ENCODE peak calls at places on chromosomes 1 and 21, in five cellular contexts. C is cardiac muscle cell, D is thyroid gland, Q is mammary epithelial cell, B is body of pancreas. K is an unnamed sample.

GRCh38 chr1:219402925-219403324 is 210.0 kb downstream of the ZC3H11B start:
- DNase-seq in C (no peak), Q (peak), B (no peak), D (no peak), K (no peak)

GRCh38 chr1:112396668-112397025 is 633 bp downstream of the CTTNBP2NL start:
- DNase-seq in D (no peak), C (peak), Q (no peak), B (no peak), K (no peak)

GRCh38 chr1:37761416-37762095 is 3.4 kb downstream of the EPHA10 start:
- DNase-seq in Q (no peak), C (no peak), D (no peak), B (no peak), K (no peak)

GRCh38 chr21:44749116-44749758 is 37.9 kb upstream of the TSPEAR start:
- DNase-seq in B (no peak), Q (no peak), C (no peak), D (no peak), K (no peak)

GRCh38 chr1:36239941-36240637 is 15.8 kb downstream of the THRAP3 start:
- DNase-seq in D (no peak), Q (no peak), B (peak), C (peak), K (no peak)

GRCh38 chr21:43317959-43318358 is 109.0 kb downstream of the SIK1 start:
- DNase-seq in D (no peak), Q (no peak), B (no peak), C (no peak), K (no peak)

GRCh38 chr1:157496121-157496526 is 56.2 kb downstream of the FCRL5 start:
- DNase-seq in Q (peak), D (peak), C (peak), B (peak), K (peak)

GRCh38 chr1:64469614-64469976 is 334 bp upstream of the CACHD1 start:
- DNase-seq in D (no peak), C (no peak), Q (peak), B (no peak), K (no peak)

GRCh38 chr1:47513393-47513792 is 75.5 kb downstream of the FOXD2 start:
- DNase-seq in C (no peak), D (no peak), Q (no peak), B (no peak), K (no peak)

GRCh38 chr1:93865253-93865652 is 13.8 kb downstream of the DNTTIP2 start:
- DNase-seq in C (no peak), B (no peak), Q (no peak), D (no peak), K (no peak)

GRCh38 chr1:47835409-47835808 is 161.8 kb downstream of the TRABD2B start:
- DNase-seq in D (no peak), B (no peak), C (no peak), Q (no peak), K (no peak)

GRCh38 chr1:94434339-94435092 is 16.3 kb downstream of the ABCD3 start:
- DNase-seq in C (no peak), B (no peak), Q (no peak), D (no peak), K (no peak)

GRCh38 chr1:116391207-116391606 is 18.2 kb downstream of the ATP1A1 start:
- DNase-seq in Q (no peak), B (no peak), D (no peak), C (no peak), K (no peak)

GRCh38 chr1:96536576-96536975 is 185.0 kb upstream of the PTBP2 start:
- DNase-seq in B (no peak), Q (no peak), D (no peak), C (no peak), K (no peak)

GRCh38 chr1:154579382-154579781 is 11.8 kb downstream of the CHRNB2 start:
- DNase-seq in D (no peak), B (no peak), C (no peak), Q (no peak), K (no peak)

GRCh38 chr1:218717611-218718010 is 372.5 kb downstream of the TGFB2 start:
- DNase-seq in C (no peak), B (no peak), D (no peak), Q (no peak), K (no peak)

GRCh38 chr1:241271427-241271826 is 85.6 kb downstream of the RGS7 start:
- DNase-seq in D (no peak), B (no peak), C (no peak), Q (no peak), K (no peak)

GRCh38 chr1:6651889-6652288 is 27.2 kb downstream of the THAP3 start:
- DNase-seq in D (no peak), C (no peak), Q (no peak), B (no peak), K (no peak)

GRCh38 chr1:234962340-234962989 is 166.2 kb downstream of the TOMM20 start:
- DNase-seq in Q (peak), C (no peak), D (peak), B (peak), K (no peak)

GRCh38 chr1:235919797-235920475 is 53.2 kb upstream of the LYST start:
- DNase-seq in C (no peak), B (no peak), Q (peak), D (peak), K (peak)

GRCh38 chr1:112466078-112466660 is 42.6 kb upstream of the WNT2B start:
- DNase-seq in Q (peak), D (peak), B (peak), C (peak), K (peak)

GRCh38 chr1:171141336-171142051 is 43.6 kb upstream of the FMO2 start:
- DNase-seq in B (peak), C (no peak), D (no peak), Q (no peak), K (no peak)

GRCh38 chr1:41767534-41767933 is 151.2 kb downstream of the HIVEP3 start:
- DNase-seq in B (no peak), D (no peak), C (peak), Q (peak), K (peak)

GRCh38 chr1:1085171-1085841 is 11.2 kb upstream of the RNF223 start:
- DNase-seq in D (no peak), B (no peak), C (no peak), Q (no peak), K (no peak)

GRCh38 chr21:37861561-37861960 is 54.7 kb downstream of the KCNJ6 start:
- DNase-seq in C (no peak), Q (no peak), D (no peak), B (no peak), K (no peak)

GRCh38 chr1:232950919-232951579 is 638 bp downstream of the NTPCR start:
- DNase-seq in B (no peak), Q (peak), C (peak), D (peak), K (peak)

GRCh38 chr1:95042286-95042685 is 30.5 kb downstream of the ALG14 start:
- DNase-seq in Q (no peak), C (no peak), D (no peak), B (no peak), K (no peak)

GRCh38 chr1:208202333-208202987 is 41.7 kb downstream of the PLXNA2 start:
- DNase-seq in C (no peak), Q (no peak), D (no peak), B (no peak), K (no peak)

GRCh38 chr1:18922319-18922726 is 20.0 kb upstream of the ALDH4A1 start:
- DNase-seq in D (peak), C (peak), Q (peak), B (peak), K (no peak)

GRCh38 chr1:205444300-205444930 is 11.4 kb downstream of the BLACAT1 start:
- DNase-seq in C (no peak), B (no peak), D (no peak), Q (no peak), K (no peak)

GRCh38 chr1:193070942-193071341 is 11.5 kb downstream of the RO60 start:
- DNase-seq in B (no peak), C (no peak), D (no peak), Q (no peak), K (no peak)

GRCh38 chr1:63866085-63866484 is 92.3 kb downstream of the ROR1 start:
- DNase-seq in Q (no peak), B (no peak), D (no peak), C (no peak), K (no peak)

GRCh38 chr1:205199931-205200299 is 11.6 kb downstream of the DSTYK start:
- DNase-seq in D (no peak), B (no peak), C (no peak), Q (no peak), K (no peak)

GRCh38 chr1:171999756-172000155 is 158.5 kb downstream of the DNM3 start:
- DNase-seq in B (no peak), C (no peak), Q (peak), D (no peak), K (no peak)

GRCh38 chr1:91502138-91502881 is 1.7 kb downstream of the CDC7 start:
- DNase-seq in Q (no peak), D (no peak), B (no peak), C (no peak), K (no peak)

GRCh38 chr1:91500756-91501526 is at the start of gene CDC7:
- DNase-seq in B (peak), C (peak), Q (peak), D (peak), K (peak)

GRCh38 chr1:91502882-91503184 is 2.2 kb downstream of the CDC7 start:
- DNase-seq in B (no peak), Q (no peak), D (no peak), C (no peak), K (no peak)

GRCh38 chr1:91499904-91500755 is 521 bp upstream of the CDC7 start:
- DNase-seq in Q (no peak), B (no peak), C (no peak), D (no peak), K (no peak)

DNA sequence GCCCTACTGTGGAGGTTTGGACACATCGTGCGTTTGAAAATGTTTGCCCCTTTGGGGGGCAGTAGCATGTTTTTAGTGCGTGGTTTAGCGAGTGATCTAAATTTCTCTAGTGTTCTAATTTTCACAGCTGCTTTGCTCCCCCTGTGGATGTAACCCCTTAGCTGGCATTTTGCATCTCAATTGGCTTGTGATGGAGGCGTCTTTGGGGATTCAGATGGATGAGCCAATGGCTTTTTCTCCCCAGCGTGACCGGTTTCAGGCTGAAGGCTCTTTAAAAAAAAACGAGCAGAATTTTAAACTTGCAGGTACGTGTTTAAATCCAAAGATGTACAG is 842 bp downstream of the CDC7 start:
- DNase-seq in B (no peak), Q (no peak), C (no peak), D (no peak), K (peak)
- TF ChIP-seq CTCF in B (no peak), Q (no peak), C (no peak), D (no peak), K (peak)

DNA sequence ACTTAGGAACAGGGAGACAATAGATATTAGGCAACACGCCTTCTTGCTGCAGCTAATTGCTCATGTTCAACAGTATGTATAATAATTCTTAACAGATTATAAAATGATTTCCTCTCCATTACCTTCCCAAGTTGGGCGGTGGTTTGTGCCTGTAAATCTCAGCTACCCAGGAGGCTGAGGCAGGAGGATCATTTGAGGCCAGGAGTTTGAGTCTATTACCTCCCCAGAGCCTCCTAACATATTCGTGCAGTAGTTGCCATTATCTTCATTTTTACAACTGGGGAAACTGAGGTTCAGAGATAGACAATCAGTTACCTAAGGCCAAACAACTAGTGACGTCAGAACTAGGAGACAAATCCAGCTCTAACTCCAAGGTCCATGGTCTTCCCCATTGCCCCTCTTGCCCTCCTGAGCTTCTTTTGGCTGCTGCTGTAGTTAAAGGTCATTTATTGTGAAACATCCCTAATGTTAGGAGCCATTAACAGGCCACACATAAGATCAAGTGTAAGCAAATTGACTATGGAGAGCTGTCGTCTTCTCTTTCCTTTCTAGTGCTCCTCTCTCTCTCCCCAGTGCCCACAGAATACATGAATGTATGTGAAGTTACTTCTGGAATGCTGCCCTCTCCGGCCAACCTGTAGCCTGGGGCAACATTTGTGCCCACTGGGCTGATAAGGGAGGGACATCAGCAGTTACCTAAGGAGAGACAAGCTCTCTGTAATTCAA is 40.4 kb downstream of the PTAFR start:
- DNase-seq in Q (no peak), D (no peak), B (no peak), C (no peak), K (no peak)
- H3K27ac ChIP-seq in Q (peak), D (peak), B (no peak), C (no peak), K (no peak)

GRCh38 chr1:244087021-244087560 is 36.0 kb downstream of the ZBTB18 start:
- DNase-seq in Q (no peak), C (no peak), B (no peak), D (no peak), K (no peak)
- TF ChIP-seq CTCF in Q (no peak), C (no peak), B (no peak), D (no peak), K (no peak)

GRCh38 chr1:246591504-246591903 is 25.2 kb downstream of the CNST start:
- DNase-seq in C (no peak), B (no peak), Q (no peak), D (no peak), K (no peak)
- H3K27ac ChIP-seq in C (no peak), B (no peak), Q (no peak), D (no peak), K (no peak)

GRCh38 chr1:77219166-77219887 is at the start of gene PIGK:
- DNase-seq in C (peak), B (peak), Q (peak), D (peak), K (peak)
- TF ChIP-seq CTCF in C (no peak), B (no peak), Q (peak), D (no peak), K (no peak)

GRCh38 chr1:185156854-185157598 is at the start of the genes SWT1 and TRMT1L:
- DNase-seq in D (peak), C (peak), B (peak), Q (peak), K (peak)
- H3K27ac ChIP-seq in D (peak), C (peak), B (peak), Q (peak), K (peak)

DNA sequence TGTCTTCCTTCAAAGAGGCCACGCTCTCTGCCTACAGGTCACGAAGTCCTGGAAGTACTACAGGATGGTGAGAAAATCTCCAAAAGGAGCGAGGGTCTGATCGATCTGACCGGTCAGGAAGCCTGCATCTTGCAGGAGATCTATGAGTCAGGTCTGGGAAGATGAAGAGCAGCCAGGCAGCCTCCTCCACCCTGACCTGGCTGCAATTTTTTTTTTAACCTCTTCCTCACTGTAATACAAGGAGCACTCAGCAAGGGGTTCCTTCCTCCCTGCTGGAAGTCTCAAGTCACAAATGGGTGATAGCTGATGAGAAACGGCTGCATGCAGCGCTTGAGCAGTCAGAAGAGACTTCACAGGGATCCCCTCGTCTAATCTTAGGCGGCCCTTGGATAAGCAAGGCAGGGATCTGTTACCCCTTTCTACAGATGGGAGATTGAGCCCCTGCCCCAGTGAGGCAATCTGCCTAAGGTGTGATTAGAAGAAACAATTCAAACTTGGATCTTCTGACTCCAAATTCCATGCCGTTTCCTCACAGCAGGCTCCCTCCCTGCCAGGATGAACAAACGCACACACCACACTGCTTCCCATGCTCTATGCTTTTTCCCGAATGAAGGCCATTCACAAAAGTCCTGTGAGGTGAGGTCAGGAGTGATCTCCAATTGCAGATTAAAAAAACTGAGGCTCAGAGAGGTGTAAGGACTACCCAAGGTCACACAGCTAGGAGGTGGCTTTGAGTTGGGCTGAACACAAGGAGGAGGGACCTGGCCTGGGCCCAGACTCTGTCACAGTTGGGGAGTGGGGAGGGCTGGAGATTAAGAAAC is 48.3 kb downstream of the ECE1 start:
- DNase-seq in Q (no peak), D (no peak), B (peak), C (no peak), K (no peak)
- TF ChIP-seq CTCF in Q (no peak), D (no peak), B (no peak), C (no peak), K (no peak)

GRCh38 chr1:226402615-226403521 is 5.0 kb downstream of the PARP1 start:
- DNase-seq in D (no peak), C (no peak), Q (no peak), B (peak), K (no peak)
- H3K27ac ChIP-seq in D (no peak), C (peak), Q (no peak), B (peak), K (no peak)

GRCh38 chr1:92486251-92487077 is at the start of gene GFI1:
- DNase-seq in Q (peak), D (no peak), C (peak), B (peak), K (no peak)
- TF ChIP-seq CTCF in Q (no peak), D (no peak), C (no peak), B (no peak), K (no peak)

DNA sequence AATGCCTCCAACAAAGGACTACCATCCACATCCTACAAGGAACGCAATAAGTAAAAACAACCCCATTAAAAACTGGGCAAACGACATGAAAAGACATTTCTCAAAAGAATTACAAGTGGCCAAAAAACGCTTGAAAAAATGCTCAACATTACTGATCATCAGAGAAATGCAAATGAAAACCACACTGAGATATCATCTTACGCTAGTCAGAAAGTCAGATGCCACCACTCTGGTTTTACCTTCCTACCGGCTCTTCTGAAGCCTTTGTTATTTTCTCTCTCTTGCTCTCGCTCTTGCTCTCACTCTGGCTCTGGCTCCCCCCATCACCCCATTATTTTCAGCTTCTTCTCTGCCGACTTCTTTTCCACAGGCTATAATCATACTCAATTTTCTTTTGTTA is 38.8 kb downstream of the VPS45 start:
- DNase-seq in C (no peak), Q (no peak), B (no peak), D (no peak), K (no peak)
- H3K27ac ChIP-seq in C (no peak), Q (no peak), B (no peak), D (no peak), K (no peak)